ENCODE peak calls at places on chromosome 4, in eight cellular contexts. T is CD8-positive, alpha-beta T cell; U is dorsolateral prefrontal cortex; L is left lobe of liver; A is mammary epithelial cell; K is BJ; P is activated T-helper 1 cell treated with Interleukin-2 at 50 U/mL for 16 hours; C is effector CD8-positive, alpha-beta T cell. G is an unnamed sample.

GRCh38 chr4:76486588-76487276 is 51.7 kb downstream of the SHROOM3 start:
- DNase-seq in T (no peak), U (no peak), L (peak; percentile 54), A (peak; percentile 12), K (no peak), P (no peak), C (no peak), G (no peak)

GRCh38 chr4:48331577-48332340 is 9.6 kb upstream of the SLAIN2 start:
- DNase-seq in T (no peak), U (no peak), L (no peak), A (peak; percentile 87), K (peak; percentile 38), P (no peak), C (no peak), G (no peak)

GRCh38 chr4:141473952-141474351 is 162.4 kb upstream of the IL15 start:
- DNase-seq in T (no peak), U (no peak), L (no peak), A (no peak), K (peak; percentile 62), P (no peak), C (no peak), G (no peak)

GRCh38 chr4:87220094-87220831 is at the start of gene KLHL8:
- DNase-seq in T (peak; percentile 87), U (peak; percentile 75), L (peak; percentile 92), A (peak; percentile 87), K (no peak), P (peak; percentile 84), C (peak; percentile 80), G (peak; percentile 75)

GRCh38 chr4:19195696-19196095 is 1056.0 kb upstream of the SLIT2 start:
- DNase-seq in T (no peak), U (no peak), L (no peak), A (no peak), K (no peak), P (no peak), C (no peak), G (no peak)

GRCh38 chr4:187663076-187663475 is 332.5 kb upstream of the ZFP42 start:
- DNase-seq in T (no peak), U (no peak), L (no peak), A (no peak), K (no peak), P (no peak), C (no peak), G (no peak)

GRCh38 chr4:1204286-1204827 is 32.0 kb upstream of the SPON2 start:
- DNase-seq in T (no peak), U (peak; percentile 18), L (peak; percentile 67), A (no peak), K (no peak), P (no peak), C (no peak), G (no peak)

GRCh38 chr4:98674404-98675173 is 16.2 kb upstream of the TSPAN5 start:
- DNase-seq in T (no peak), U (no peak), L (no peak), A (no peak), K (no peak), P (no peak), C (no peak), G (no peak)

GRCh38 chr4:159428975-159429692 is 326.3 kb downstream of the RAPGEF2 start:
- DNase-seq in T (no peak), U (no peak), L (no peak), A (no peak), K (no peak), P (no peak), C (no peak), G (no peak)

GRCh38 chr4:33297091-33297490 is 2576.9 kb downstream of the PCDH7 start:
- DNase-seq in T (no peak), U (no peak), L (no peak), A (no peak), K (no peak), P (no peak), C (no peak), G (no peak)

GRCh38 chr4:7244343-7244680 is 52.0 kb downstream of the SORCS2 start:
- DNase-seq in T (no peak), U (no peak), L (no peak), A (no peak), K (no peak), P (no peak), C (no peak), G (no peak)

GRCh38 chr4:119210760-119211159 is 1.8 kb upstream of the USP53 start:
- DNase-seq in T (no peak), U (no peak), L (no peak), A (peak; percentile 53), K (no peak), P (no peak), C (no peak), G (no peak)

GRCh38 chr4:71768123-71768522 is 15.8 kb downstream of the GC start:
- DNase-seq in T (no peak), U (no peak), L (no peak), A (no peak), K (no peak), P (no peak), C (no peak), G (no peak)

GRCh38 chr4:2811830-2812599 is 19.1 kb downstream of the SH3BP2 start:
- DNase-seq in T (peak; percentile 39), U (no peak), L (no peak), A (no peak), K (no peak), P (peak; percentile 54), C (peak; percentile 19), G (peak; percentile 46)

GRCh38 chr4:16203083-16203482 is 23.2 kb downstream of the TAPT1 start:
- DNase-seq in T (no peak), U (no peak), L (no peak), A (no peak), K (no peak), P (no peak), C (no peak), G (no peak)

GRCh38 chr4:92175250-92175649 is 128.5 kb upstream of the GRID2 start:
- DNase-seq in T (no peak), U (no peak), L (no peak), A (no peak), K (no peak), P (no peak), C (no peak), G (no peak)

GRCh38 chr4:57156242-57156990 is 46.2 kb upstream of the IGFBP7 start:
- DNase-seq in T (no peak), U (no peak), L (no peak), A (peak; percentile 57), K (no peak), P (no peak), C (no peak), G (no peak)

GRCh38 chr4:108247511-108248088 is 78.9 kb upstream of the LEF1 start:
- DNase-seq in T (no peak), U (no peak), L (no peak), A (peak; percentile 2), K (no peak), P (no peak), C (no peak), G (no peak)

GRCh38 chr4:184503869-184504300 is 29.5 kb upstream of the IRF2 start:
- DNase-seq in T (no peak), U (no peak), L (no peak), A (peak; percentile 54), K (no peak), P (no peak), C (no peak), G (no peak)

GRCh38 chr4:140296335-140296753 is 77.1 kb upstream of the SCOC start:
- DNase-seq in T (no peak), U (no peak), L (no peak), A (peak; percentile 42), K (peak; percentile 68), P (no peak), C (no peak), G (no peak)

GRCh38 chr4:16896871-16897270 is 1.6 kb downstream of the LDB2 start:
- DNase-seq in T (no peak), U (no peak), L (no peak), A (no peak), K (no peak), P (no peak), C (no peak), G (no peak)

GRCh38 chr4:173119818-173120217 is 48.8 kb upstream of the GALNT7 start:
- DNase-seq in T (no peak), U (no peak), L (no peak), A (peak; percentile 70), K (no peak), P (no peak), C (no peak), G (no peak)

GRCh38 chr4:3403104-3403906 is 38.5 kb upstream of the HGFAC start:
- DNase-seq in T (no peak), U (no peak), L (peak; percentile 40), A (no peak), K (no peak), P (no peak), C (no peak), G (no peak)

GRCh38 chr4:138182838-138183426 is 59.2 kb downstream of the SLC7A11 start:
- DNase-seq in T (no peak), U (no peak), L (no peak), A (peak; percentile 45), K (peak; percentile 16), P (no peak), C (no peak), G (no peak)

GRCh38 chr4:2366252-2367192 is 51.9 kb downstream of the ZFYVE28 start:
- DNase-seq in T (no peak), U (no peak), L (no peak), A (no peak), K (no peak), P (no peak), C (no peak), G (no peak)

GRCh38 chr4:123569541-123569940 is 172.9 kb downstream of the SPRY1 start:
- DNase-seq in T (no peak), U (no peak), L (no peak), A (no peak), K (no peak), P (no peak), C (no peak), G (no peak)

GRCh38 chr4:168908093-168908492 is 102.0 kb downstream of the CBR4 start:
- DNase-seq in T (no peak), U (no peak), L (no peak), A (no peak), K (no peak), P (no peak), C (no peak), G (no peak)

GRCh38 chr4:147408189-147408588 is 72.7 kb upstream of the EDNRA start:
- DNase-seq in T (no peak), U (no peak), L (no peak), A (no peak), K (no peak), P (no peak), C (no peak), G (no peak)

GRCh38 chr4:158613046-158613445 is 58.6 kb downstream of the C4orf46 start:
- DNase-seq in T (no peak), U (no peak), L (no peak), A (no peak), K (no peak), P (no peak), C (no peak), G (no peak)

GRCh38 chr4:79651516-79651915 is 243.5 kb upstream of the GK2 start:
- DNase-seq in T (no peak), U (no peak), L (no peak), A (no peak), K (no peak), P (no peak), C (no peak), G (no peak)

G was measured in stimulated activated naive CD4-positive, alpha-beta T cell.